ENCODE peak calls at places on chromosomes 11 and 22, in five cellular contexts. S is fibroblast of villous mesenchyme, N is HT-29, Q is HS-5, J is A549. U is an unnamed sample.
A peak's percentile ranks its signal among the peaks of the same experiment; 100 is the strongest.

GRCh38 chr11:95088946-95089619 is 563 bp upstream of the ENDOD1 start:
- DNase-seq in S (no peak), N (peak; percentile 68), Q (no peak), J (peak; percentile 11), U (peak; percentile 25)

GRCh38 chr11:76236092-76237026 is 30.1 kb upstream of the WNT11 start:
- DNase-seq in S (peak; percentile 58), N (peak; percentile 78), Q (peak; percentile 50), J (peak; percentile 81), U (peak; percentile 47)

GRCh38 chr11:27718853-27719574 is 18.8 kb upstream of the BDNF start:
- DNase-seq in S (peak; percentile 59), N (no peak), Q (no peak), J (peak; percentile 64), U (peak; percentile 69)

GRCh38 chr11:65781152-65781961 is 581 bp upstream of the AP5B1 start:
- DNase-seq in S (no peak), N (no peak), Q (no peak), J (no peak), U (no peak)

GRCh38 chr22:22669093-22669492 is 24.7 kb downstream of the GGTLC2 start:
- DNase-seq in S (no peak), N (no peak), Q (no peak), J (no peak), U (no peak)

GRCh38 chr11:46308632-46309419 is 31.4 kb downstream of the CREB3L1 start:
- DNase-seq in S (peak; percentile 75), N (peak; percentile 74), Q (no peak), J (peak; percentile 80), U (peak; percentile 57)

GRCh38 chr11:70883973-70884688 is 368.2 kb downstream of the SHANK2 start:
- DNase-seq in S (peak; percentile 26), N (no peak), Q (no peak), J (no peak), U (no peak)

GRCh38 chr22:22030493-22031182 is 48.1 kb upstream of the TOP3B start:
- DNase-seq in S (no peak), N (no peak), Q (no peak), J (peak; percentile 14), U (peak; percentile 27)

GRCh38 chr11:31702966-31703365 is 108.2 kb downstream of the PAX6 start:
- DNase-seq in S (no peak), N (no peak), Q (no peak), J (peak; percentile 39), U (peak; percentile 42)

GRCh38 chr11:71488968-71489265 is 35.9 kb downstream of the NADSYN1 start:
- DNase-seq in S (peak; percentile 3), N (no peak), Q (no peak), J (no peak), U (no peak)

GRCh38 chr11:95156916-95157568 is 67.4 kb downstream of the ENDOD1 start:
- DNase-seq in S (no peak), N (no peak), Q (no peak), J (no peak), U (no peak)

GRCh38 chr11:64356498-64357411 is 2.2 kb upstream of the RPS6KA4 start:
- DNase-seq in S (peak; percentile 43), N (peak; percentile 66), Q (no peak), J (peak; percentile 84), U (peak; percentile 48)